ENCODE peak calls at places on chromosomes 5 and 9, in five cellular contexts. I is AG04450; V is colonic mucosa; L is Caco-2; G is CD8-positive, alpha-beta T cell. R is an unnamed sample.

GRCh38 chr5:3905521-3905920 is 309.9 kb downstream of the IRX1 start:
- DNase-seq in L (no peak), I (no peak), V (no peak), G (no peak), R (no peak)

GRCh38 chr5:146877783-146878470 is 630 bp downstream of the PPP2R2B start:
- DNase-seq in L (peak), I (no peak), G (no peak), V (no peak), R (no peak)

GRCh38 chr5:1038417-1039209 is 30.0 kb downstream of the NKD2 start:
- DNase-seq in G (no peak), V (no peak), I (no peak), L (no peak), R (no peak)

GRCh38 chr5:151740336-151740942 is 18.0 kb downstream of the ATOX1 start:
- DNase-seq in V (peak), G (peak), L (peak), I (peak), R (peak)

GRCh38 chr9:91847576-91847975 is 102.5 kb downstream of the ROR2 start:
- DNase-seq in V (no peak), G (no peak), I (peak), L (no peak), R (no peak)

GRCh38 chr9:133114886-133115603 is 6.0 kb downstream of the RALGDS start:
- DNase-seq in V (no peak), G (no peak), L (no peak), I (no peak), R (no peak)

GRCh38 chr5:5658226-5658625 is 235.7 kb downstream of the ICE1 start:
- DNase-seq in G (no peak), I (no peak), L (no peak), V (peak), R (peak)

GRCh38 chr5:91263898-91264297 is 119.2 kb downstream of the ARRDC3 start:
- DNase-seq in V (no peak), L (no peak), I (no peak), G (no peak), R (no peak)

GRCh38 chr9:112443200-112443599 is 43.4 kb upstream of the KIAA1958 start:
- DNase-seq in I (no peak), V (no peak), L (no peak), G (no peak), R (peak)

GRCh38 chr9:129160712-129161533 is 17.1 kb downstream of the IER5L start:
- DNase-seq in L (no peak), G (no peak), V (no peak), I (no peak), R (no peak)

GRCh38 chr9:100474082-100474949 is 1.4 kb downstream of the TMEFF1 start:
- DNase-seq in G (no peak), I (no peak), V (no peak), L (peak), R (no peak)

GRCh38 chr9:131657890-131658752 is 81.8 kb downstream of the RAPGEF1 start:
- DNase-seq in V (no peak), G (no peak), I (peak), L (no peak), R (peak)

GRCh38 chr5:77707786-77708185 is 68.4 kb downstream of the TBCA start:
- DNase-seq in L (no peak), I (no peak), G (no peak), V (no peak), R (no peak)

GRCh38 chr5:138544171-138545134 is 1.4 kb upstream of the ETF1 start:
- DNase-seq in I (no peak), V (peak), L (no peak), G (no peak), R (peak)

GRCh38 chr9:89519393-89519805 is 21.5 kb upstream of the SEMA4D start:
- DNase-seq in I (no peak), G (no peak), L (no peak), V (no peak), R (no peak)

GRCh38 chr5:132746592-132747063 is 598 bp upstream of the CCNI2 start:
- DNase-seq in G (no peak), L (no peak), V (peak), I (no peak), R (no peak)

GRCh38 chr9:123763910-123764588 is 165.9 kb downstream of the DENND1A start:
- DNase-seq in I (no peak), G (no peak), L (no peak), V (no peak), R (peak)

GRCh38 chr5:159669559-159669958 is 246.7 kb upstream of the ADRA1B start:
- DNase-seq in L (no peak), G (no peak), I (no peak), V (no peak), R (no peak)

GRCh38 chr9:137694962-137695875 is 76.4 kb downstream of the EHMT1 start:
- DNase-seq in I (no peak), L (peak), G (no peak), V (peak), R (no peak)

GRCh38 chr5:107118184-107118902 is 552.4 kb downstream of the EFNA5 start:
- DNase-seq in G (no peak), I (no peak), L (no peak), V (no peak), R (no peak)

GRCh38 chr5:76153271-76153670 is 70.1 kb downstream of the SV2C start:
- DNase-seq in L (no peak), V (no peak), G (no peak), I (no peak), R (no peak)

GRCh38 chr5:139150359-139150999 is 47.7 kb downstream of the SIL1 start:
- DNase-seq in I (no peak), L (no peak), V (no peak), G (no peak), R (no peak)

GRCh38 chr5:6541256-6542013 is 91.4 kb downstream of the NSUN2 start:
- DNase-seq in V (peak), I (no peak), L (no peak), G (no peak), R (no peak)

GRCh38 chr9:93193373-93193725 is 9.4 kb downstream of the WNK2 start:
- DNase-seq in V (peak), I (no peak), G (no peak), L (no peak), R (no peak)

GRCh38 chr9:70410368-70410767 is 4.1 kb downstream of the KLF9 start:
- DNase-seq in G (no peak), L (no peak), I (no peak), V (peak), R (no peak)

GRCh38 chr5:78639811-78640210 is 8.8 kb downstream of the LHFPL2 start:
- DNase-seq in V (no peak), I (no peak), G (no peak), L (no peak), R (no peak)

GRCh38 chr9:79630521-79631403 is 59.0 kb downstream of the TLE4 start:
- DNase-seq in V (no peak), I (no peak), G (no peak), L (no peak), R (no peak)

GRCh38 chr5:36870399-36871040 is 6.0 kb upstream of the NIPBL start:
- DNase-seq in L (no peak), V (no peak), I (no peak), G (no peak), R (no peak)

GRCh38 chr5:138503487-138504270 is 38.4 kb downstream of the EGR1 start:
- DNase-seq in I (peak), L (peak), V (peak), G (no peak), R (peak)

GRCh38 chr5:983238-983524 is 25.4 kb upstream of the NKD2 start:
- DNase-seq in I (no peak), V (no peak), G (no peak), L (no peak), R (no peak)

GRCh38 chr9:121026260-121026691 is 23.8 kb downstream of the C5 start:
- DNase-seq in V (no peak), L (no peak), I (no peak), G (no peak), R (no peak)

GRCh38 chr5:88660326-88660946 is 222.5 kb downstream of the MEF2C start:
- DNase-seq in G (no peak), V (no peak), I (no peak), L (no peak), R (no peak)

GRCh38 chr9:97900738-97901565 is 21.3 kb downstream of the TRMO start:
- DNase-seq in V (no peak), G (no peak), I (peak), L (no peak), R (no peak)

GRCh38 chr5:180114304-180115003 is 42.9 kb upstream of the RNF130 start:
- DNase-seq in V (no peak), G (no peak), L (no peak), I (no peak), R (no peak)

GRCh38 chr5:24530907-24531306 is 113.9 kb downstream of the CDH10 start:
- DNase-seq in L (no peak), G (no peak), V (no peak), I (no peak), R (no peak)

GRCh38 chr5:178116406-178116885 is 3.1 kb downstream of the N4BP3 start:
- DNase-seq in V (no peak), I (no peak), G (peak), L (no peak), R (no peak)

GRCh38 chr5:141478321-141478945 is 2.7 kb downstream of the PCDHGC3 start:
- DNase-seq in V (peak), I (no peak), L (no peak), G (no peak), R (no peak)
- TF ChIP-seq CTCF in V (peak), I (peak), L (no peak), G (no peak), R (peak)

DNA sequence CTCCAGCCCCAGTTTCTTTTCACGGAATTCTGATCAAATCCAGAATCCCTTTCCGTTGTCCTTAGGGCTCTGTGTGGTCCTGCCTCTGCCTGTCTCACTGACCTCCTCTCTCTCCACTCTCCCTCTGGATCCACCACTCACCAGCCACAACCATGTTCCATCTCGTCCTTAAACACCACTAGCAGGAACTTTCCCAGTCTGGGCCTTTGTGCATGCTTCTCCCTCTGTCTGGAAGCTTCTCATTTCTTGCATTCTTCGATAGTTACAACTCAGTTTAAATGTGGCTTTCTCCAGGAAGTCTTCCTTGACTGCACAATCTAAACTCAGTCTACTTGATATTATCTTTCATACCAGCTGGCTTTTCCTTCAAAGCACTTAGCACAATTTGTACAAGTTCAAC is 117.7 kb upstream of the MSX2 start:
- DNase-seq in I (no peak), G (no peak), V (no peak), L (no peak), R (no peak)
- TF ChIP-seq CTCF in I (no peak), G (no peak), V (no peak), L (no peak), R (no peak)

GRCh38 chr9:76873056-76873792 is 32.7 kb downstream of the PRUNE2 start:
- DNase-seq in G (no peak), L (no peak), I (no peak), V (no peak), R (no peak)
- TF ChIP-seq CTCF in G (no peak), L (no peak), I (no peak), V (no peak), R (no peak)

DNA sequence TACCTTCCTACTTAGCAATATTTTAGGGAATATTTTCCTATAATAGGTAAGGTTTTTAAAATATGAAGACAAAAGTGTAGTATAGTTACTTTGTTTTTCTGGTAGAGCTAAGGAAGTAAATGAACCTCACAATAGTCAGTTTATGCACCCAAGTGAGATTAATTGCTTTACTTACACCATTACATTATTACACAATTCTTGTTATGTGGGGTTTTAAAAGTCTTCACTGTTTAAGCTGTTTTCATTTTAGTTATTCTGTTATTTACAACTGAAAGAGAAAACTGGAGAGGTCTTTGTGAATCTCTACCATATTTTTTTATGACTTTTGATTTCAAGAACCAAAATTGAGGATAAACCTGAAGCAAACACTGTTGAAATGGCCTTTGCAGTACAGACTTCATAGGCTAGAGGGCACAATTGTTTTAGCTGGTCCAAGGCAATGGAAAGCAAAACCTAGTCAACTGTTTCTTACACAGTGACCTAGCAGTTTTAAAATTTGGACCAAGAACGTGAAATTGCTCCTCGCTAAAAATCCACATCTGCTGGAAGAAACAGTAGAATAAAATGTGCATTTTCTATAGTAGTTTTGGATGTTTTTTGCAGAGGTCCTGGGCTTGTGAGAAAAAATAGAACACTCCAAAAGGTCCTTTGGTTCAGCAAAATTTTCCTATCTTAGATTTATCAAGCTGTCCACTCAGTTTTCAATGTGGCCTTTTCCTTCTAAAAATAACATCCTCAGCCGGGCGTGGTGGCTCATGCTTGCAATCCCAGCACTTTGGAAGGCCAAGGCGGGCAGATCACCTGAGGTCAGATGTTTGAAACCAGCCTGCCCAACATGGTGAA is 66.4 kb upstream of the FER start:
- DNase-seq in G (no peak), L (peak), I (peak), V (peak), R (peak)
- TF ChIP-seq CTCF in G (peak), L (peak), I (peak), V (peak), R (peak)

GRCh38 chr5:126801174-126801991 is 24.4 kb downstream of the LMNB1 start:
- DNase-seq in V (no peak), L (no peak), G (no peak), I (no peak), R (no peak)

GRCh38 chr5:126805108-126805507 is 28.2 kb downstream of the LMNB1 start:
- DNase-seq in L (no peak), G (no peak), I (no peak), V (no peak), R (peak)

GRCh38 chr5:126799780-126800179 is 22.8 kb downstream of the LMNB1 start:
- DNase-seq in G (no peak), I (no peak), L (no peak), V (no peak), R (no peak)

DNA sequence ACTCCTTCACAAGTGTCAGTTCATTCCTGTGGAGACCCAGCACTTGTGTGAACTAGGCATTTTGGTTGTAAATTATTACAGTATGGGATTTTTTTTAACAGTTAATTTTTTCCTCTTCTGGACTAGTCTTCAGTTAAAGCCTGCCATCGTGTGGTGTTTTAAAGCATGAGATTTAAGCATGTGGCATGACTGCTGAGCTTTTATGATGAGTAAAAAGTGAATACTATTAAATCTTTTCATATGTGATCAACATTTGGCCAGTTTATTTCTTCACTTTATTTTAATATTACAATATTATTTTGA is 25.0 kb downstream of the LMNB1 start:
- DNase-seq in G (no peak), I (no peak), L (no peak), V (no peak), R (no peak)
- TF ChIP-seq CTCF in G (peak), I (peak), L (no peak), V (peak), R (peak)

R was measured in AG09309.